ENCODE peak calls at places on chromosomes 16 and 17, in four cellular contexts. W, R, N and B are unnamed samples.

GRCh38 chr16:22186517-22186916 is 19.6 kb upstream of the EEF2K start:
- DNase-seq in W (no peak), R (no peak), N (peak), B (no peak)

GRCh38 chr17:21540502-21540901 is 151.8 kb upstream of the KCNJ18 start:
- DNase-seq in W (no peak), R (no peak), N (no peak), B (no peak)

GRCh38 chr16:24539850-24540484 is 601 bp downstream of the RBBP6 start:
- DNase-seq in W (no peak), R (no peak), N (peak), B (no peak)

GRCh38 chr17:67434061-67434525 is 57.0 kb downstream of the PITPNC1 start:
- DNase-seq in W (no peak), R (no peak), N (no peak), B (no peak)

GRCh38 chr17:29620271-29620670 is 2.4 kb downstream of the CORO6 start:
- DNase-seq in W (no peak), R (no peak), N (peak), B (no peak)

GRCh38 chr16:67181346-67181745 is 2.4 kb downstream of the MATCAP1 start:
- DNase-seq in W (no peak), R (no peak), N (no peak), B (no peak)

GRCh38 chr16:11016993-11017392 is 72.6 kb downstream of the CLEC16A start:
- DNase-seq in W (no peak), R (no peak), N (peak), B (peak)

GRCh38 chr17:73018599-73018998 is 73.9 kb downstream of the SLC39A11 start:
- DNase-seq in W (no peak), R (no peak), N (no peak), B (no peak)

GRCh38 chr16:11560701-11561439 is 25.8 kb downstream of the LITAF start:
- DNase-seq in W (no peak), R (no peak), N (no peak), B (no peak)

GRCh38 chr17:72122002-72122310 is 1.1 kb downstream of the SOX9 start:
- DNase-seq in W (no peak), R (no peak), N (no peak), B (no peak)

GRCh38 chr17:50836826-50837225 is 1.4 kb downstream of the WFIKKN2 start:
- DNase-seq in W (no peak), R (no peak), N (no peak), B (no peak)

GRCh38 chr17:50833396-50834125 is 1.8 kb upstream of the WFIKKN2 start:
- DNase-seq in W (no peak), R (no peak), N (no peak), B (no peak)

GRCh38 chr17:50835563-50836231 is at the start of gene WFIKKN2:
- DNase-seq in W (no peak), R (no peak), N (peak), B (no peak)

GRCh38 chr17:50834126-50834785 is 1.1 kb upstream of the WFIKKN2 start:
- DNase-seq in W (no peak), R (no peak), N (no peak), B (no peak)

GRCh38 chr17:50834786-50835562 is 412 bp upstream of the WFIKKN2 start:
- DNase-seq in W (no peak), R (no peak), N (no peak), B (no peak)
- H3K4me3 ChIP-seq in W (no peak), R (no peak), N (no peak), B (no peak)

GRCh38 chr16:2056077-2056476 is 8.3 kb downstream of the TSC2 start:
- DNase-seq in W (no peak), R (no peak), N (peak), B (peak)
- TF ChIP-seq CBX5 in W (no peak), R (no peak), N (no peak), B (no peak)

GRCh38 chr17:37490638-37491614 is 1.2 kb downstream of the DUSP14 start:
- DNase-seq in W (no peak), R (no peak), N (peak), B (peak)

GRCh38 chr17:37488009-37488604 is 1.6 kb upstream of the DUSP14 start:
- DNase-seq in W (no peak), R (no peak), N (peak), B (peak)

GRCh38 chr17:37489197-37490001 is at the start of gene DUSP14:
- DNase-seq in W (no peak), R (no peak), N (peak), B (peak)

GRCh38 chr17:37490022-37490587 is 414 bp downstream of the DUSP14 start:
- DNase-seq in W (no peak), R (no peak), N (peak), B (peak)

GRCh38 chr17:37488607-37489196 is 989 bp upstream of the DUSP14 start:
- DNase-seq in W (peak), R (no peak), N (peak), B (peak)
- H3K4me3 ChIP-seq in W (peak), R (peak), N (peak), B (peak)

DNA sequence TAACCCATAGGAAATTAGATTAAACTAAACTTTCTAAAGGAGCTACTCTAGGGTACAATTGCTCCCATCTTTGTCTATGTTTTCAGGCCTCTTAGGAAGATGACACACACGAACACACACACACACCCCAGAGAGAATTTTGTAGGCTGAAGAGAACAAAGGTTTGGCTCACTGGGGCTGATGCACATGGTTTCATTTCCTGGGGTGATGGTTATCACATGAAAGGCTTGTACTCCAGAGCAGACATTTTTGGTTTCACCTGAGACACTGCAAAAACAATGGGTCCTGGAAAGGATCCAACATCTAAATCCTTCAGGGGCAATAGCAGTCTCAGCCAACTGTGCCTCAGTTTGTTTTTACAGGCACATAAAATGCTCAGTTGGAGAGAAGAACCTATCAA is 62.8 kb downstream of the GRB7 start:
- DNase-seq in W (no peak), R (peak), N (no peak), B (no peak)
- TF ChIP-seq CBX5 in W (no peak), R (no peak), N (no peak), B (no peak)

GRCh38 chr16:72991211-72991610 is 56.7 kb downstream of the ZFHX3 start:
- DNase-seq in W (no peak), R (no peak), N (no peak), B (no peak)

GRCh38 chr16:72988568-72988967 is 59.4 kb downstream of the ZFHX3 start:
- DNase-seq in W (no peak), R (no peak), N (no peak), B (no peak)

GRCh38 chr16:72990003-72990521 is 57.9 kb downstream of the ZFHX3 start:
- DNase-seq in W (no peak), R (no peak), N (no peak), B (no peak)

GRCh38 chr16:72990571-72990970 is 57.4 kb downstream of the ZFHX3 start:
- DNase-seq in W (no peak), R (no peak), N (no peak), B (no peak)

DNA sequence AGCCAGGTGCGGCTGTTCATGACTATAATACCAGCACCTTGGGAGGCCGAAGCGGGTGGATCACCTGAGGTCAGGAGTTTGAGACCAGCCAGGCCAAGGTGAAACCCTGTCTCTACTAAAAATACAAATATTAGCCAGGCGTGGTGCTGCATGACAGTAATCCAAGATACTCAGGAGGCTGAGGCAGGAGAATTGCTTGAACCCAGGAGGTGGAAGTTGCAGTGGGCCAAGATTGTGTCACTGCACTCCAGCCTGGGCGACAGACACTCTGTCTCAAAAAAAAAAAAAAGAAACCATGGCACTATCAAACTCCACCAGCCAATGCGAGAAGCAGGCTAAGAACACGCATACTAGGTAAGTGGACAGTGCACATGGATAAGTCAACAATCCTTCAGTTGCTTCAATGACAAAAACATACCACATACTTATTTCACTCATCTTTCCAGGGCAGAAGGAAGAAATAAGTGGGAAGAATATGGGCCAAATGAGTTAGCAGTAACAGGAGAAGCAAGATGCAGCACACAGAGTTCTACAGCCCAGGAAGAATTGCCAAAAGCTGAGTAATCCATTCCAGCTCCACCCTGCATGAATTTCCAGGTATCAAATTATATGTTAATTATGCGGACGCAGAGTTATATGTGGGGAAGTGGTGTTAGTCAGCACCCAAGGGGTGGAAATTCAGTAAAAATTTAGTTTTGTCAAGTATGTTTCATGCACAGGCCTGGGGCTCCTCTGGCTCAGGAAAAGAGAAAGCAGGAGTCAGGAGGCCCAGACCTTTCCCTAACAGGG is 58.5 kb downstream of the ZFHX3 start:
- DNase-seq in W (no peak), R (no peak), N (no peak), B (no peak)
- H3K4me3 ChIP-seq in W (no peak), R (no peak), N (no peak), B (no peak)

GRCh38 chr17:42833771-42834422 is 700 bp downstream of the PSME3 start:
- DNase-seq in W (no peak), R (no peak), N (peak), B (no peak)
- TF ChIP-seq CBX5 in W (no peak), R (no peak), N (no peak), B (no peak)